ENCODE peak calls at places on chromosomes 12 and 14, in five cellular contexts. M, K, G, Z and A are unnamed samples.
A peak's percentile ranks its signal among the peaks of the same experiment; 100 is the strongest.

GRCh38 chr12:29241821-29242591 is 92.9 kb downstream of the FAR2 start:
- DNase-seq in Z (peak; percentile 35), K (peak; percentile 41), M (peak; percentile 90), G (no peak), A (peak; percentile 73)

GRCh38 chr12:122981587-122982493 is 1.4 kb downstream of the ARL6IP4 start:
- DNase-seq in G (peak; percentile 66), M (no peak), K (no peak), Z (no peak), A (no peak)

GRCh38 chr12:56687225-56688128 is 607 bp downstream of the PTGES3 start:
- DNase-seq in K (peak; percentile 77), M (no peak), Z (peak; percentile 46), G (peak; percentile 76), A (no peak)

GRCh38 chr12:24661657-24662096 is 287.2 kb downstream of the BCAT1 start:
- DNase-seq in M (peak; percentile 98), Z (no peak), K (no peak), G (peak; percentile 71), A (peak; percentile 4)

GRCh38 chr12:123938679-123939480 is 33.8 kb downstream of the CCDC92 start:
- DNase-seq in Z (peak; percentile 32), M (no peak), K (no peak), G (no peak), A (no peak)

GRCh38 chr14:90382491-90383125 is 14.2 kb upstream of the CALM1 start:
- DNase-seq in K (no peak), G (peak; percentile 87), M (peak; percentile 86), Z (peak; percentile 75), A (peak; percentile 57)

GRCh38 chr14:44149597-44149996 is 357.5 kb downstream of the FSCB start:
- DNase-seq in G (no peak), K (no peak), M (peak; percentile 13), Z (peak; percentile 68), A (no peak)

GRCh38 chr14:50944647-50945413 is 547 bp upstream of the PYGL start:
- DNase-seq in Z (no peak), G (peak; percentile 79), M (peak; percentile 33), K (peak; percentile 56), A (peak; percentile 80)

GRCh38 chr14:55481769-55482168 is 41.4 kb upstream of the TBPL2 start:
- DNase-seq in K (no peak), G (no peak), M (no peak), Z (no peak), A (no peak)

GRCh38 chr14:22524784-22525161 is 64.3 kb downstream of the DAD1 start:
- DNase-seq in M (no peak), Z (no peak), G (no peak), K (no peak), A (peak; percentile 29)

GRCh38 chr12:124032265-124032886 is 59.4 kb downstream of the ZNF664 start:
- DNase-seq in Z (peak; percentile 71), G (no peak), M (peak; percentile 79), K (no peak), A (no peak)

GRCh38 chr12:98532687-98533304 is 17.4 kb downstream of the TMPO start:
- DNase-seq in Z (peak; percentile 46), G (no peak), K (no peak), M (peak; percentile 64), A (peak; percentile 54)

GRCh38 chr12:4145990-4146859 is 127.3 kb upstream of the CCND2 start:
- DNase-seq in M (no peak), G (no peak), K (no peak), Z (no peak), A (no peak)

GRCh38 chr14:54840336-54840735 is 62.3 kb downstream of the GCH1 start:
- DNase-seq in M (no peak), K (no peak), G (no peak), Z (no peak), A (no peak)

GRCh38 chr14:67285876-67286452 is 44.7 kb downstream of the PALS1 start:
- DNase-seq in K (no peak), G (no peak), Z (peak; percentile 74), M (peak; percentile 79), A (no peak)

GRCh38 chr12:7171854-7172253 is 17.6 kb upstream of the PEX5 start:
- DNase-seq in G (no peak), M (no peak), K (no peak), Z (no peak), A (no peak)

GRCh38 chr14:31611778-31612433 is 50.7 kb downstream of the NUBPL start:
- DNase-seq in G (no peak), M (no peak), Z (no peak), K (no peak), A (no peak)

GRCh38 chr14:98175436-98175835 is 1096.6 kb downstream of the BCL11B start:
- DNase-seq in K (no peak), G (no peak), Z (no peak), M (no peak), A (no peak)

GRCh38 chr12:131117438-131118245 is 163.9 kb downstream of the ADGRD1 start:
- DNase-seq in M (no peak), G (no peak), K (no peak), Z (no peak), A (no peak)

GRCh38 chr12:131114942-131115584 is 161.4 kb downstream of the ADGRD1 start:
- DNase-seq in Z (no peak), M (no peak), K (peak; percentile 28), G (no peak), A (no peak)

GRCh38 chr12:131115766-131116165 is 162.1 kb downstream of the ADGRD1 start:
- DNase-seq in Z (no peak), K (peak; percentile 3), G (no peak), M (no peak), A (no peak)

GRCh38 chr12:131118366-131118765 is 164.7 kb downstream of the ADGRD1 start:
- DNase-seq in M (no peak), K (no peak), G (no peak), Z (no peak), A (no peak)

GRCh38 chr12:131116437-131117117 is 162.9 kb downstream of the ADGRD1 start:
- DNase-seq in K (peak; percentile 36), Z (peak; percentile 7), G (no peak), M (peak; percentile 15), A (no peak)
- TF ChIP-seq CTCF in K (peak; percentile 6), Z (peak; percentile 24), G (no peak), M (no peak), A (peak; percentile 27)

GRCh38 chr12:68199127-68199526 is 26.5 kb downstream of the IL26 start:
- DNase-seq in K (no peak), G (no peak), Z (no peak), M (no peak), A (no peak)

GRCh38 chr12:68198490-68199086 is 27.0 kb downstream of the IL26 start:
- DNase-seq in K (no peak), M (no peak), G (no peak), Z (no peak), A (no peak)

GRCh38 chr12:68200854-68201253 is 24.8 kb downstream of the IL26 start:
- DNase-seq in G (no peak), M (no peak), Z (no peak), K (no peak), A (no peak)

GRCh38 chr12:68207276-68207675 is 18.3 kb downstream of the IL26 start:
- DNase-seq in K (no peak), M (no peak), Z (no peak), G (no peak), A (no peak)

GRCh38 chr12:68203460-68203875 is 22.1 kb downstream of the IL26 start:
- DNase-seq in M (no peak), Z (no peak), K (no peak), G (no peak), A (no peak)
- H3K27me3 ChIP-seq in M (peaks cover 5% of the 10 kb centered on the region), Z (no peaks in the 10 kb centered on the region), K (no peaks in the 10 kb centered on the region), G (no peaks in the 10 kb centered on the region), A (peaks cover 75% of the 10 kb centered on the region)

GRCh38 chr12:11209098-11209497 is 22.4 kb upstream of the TAS2R42 start:
- DNase-seq in Z (peak; percentile 15), G (no peak), M (no peak), K (no peak), A (no peak)
- TF ChIP-seq CTCF in Z (no peak), G (no peak), M (no peak), K (no peak), A (peak; percentile 15)

GRCh38 chr12:107791465-107792089 is 17.1 kb downstream of the ASCL4 start:
- DNase-seq in G (no peak), Z (no peak), K (no peak), M (no peak), A (no peak)
- H3K27me3 ChIP-seq in G (no peaks in the 10 kb centered on the region), Z (peaks cover 8% of the 10 kb centered on the region), K (no peaks in the 10 kb centered on the region), M (peaks cover 2% of the 10 kb centered on the region), A (peaks cover 19% of the 10 kb centered on the region)

GRCh38 chr12:113826805-113827204 is 139.3 kb downstream of the RBM19 start:
- DNase-seq in K (no peak), G (no peak), Z (no peak), M (no peak), A (no peak)
- TF ChIP-seq CTCF in K (no peak), G (no peak), Z (peak; percentile 11), M (no peak), A (no peak)

DNA sequence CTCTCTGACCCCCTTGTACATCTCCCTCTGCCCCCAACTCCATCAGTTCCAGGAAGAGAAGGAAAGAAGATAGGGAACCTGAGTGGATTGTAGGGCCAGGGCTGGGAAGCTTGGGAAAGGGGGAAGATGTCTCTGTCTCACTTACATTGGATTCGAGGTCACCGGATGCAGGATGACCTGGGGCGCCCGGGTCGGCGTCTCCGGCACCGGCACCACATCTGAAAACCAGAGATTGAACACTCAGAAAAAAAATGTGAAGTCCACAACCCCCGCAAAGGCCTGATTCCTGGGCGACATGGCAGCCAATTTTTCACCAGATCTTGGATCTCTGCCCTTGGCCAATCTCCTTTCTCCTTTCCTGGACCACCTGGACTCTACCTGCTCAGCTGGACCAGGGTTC is 169.4 kb upstream of the NOS1 start:
- DNase-seq in Z (no peak), M (no peak), K (no peak), G (no peak), A (no peak)
- H3K27me3 ChIP-seq in Z (no peaks in the 10 kb centered on the region), M (no peaks in the 10 kb centered on the region), K (no peaks in the 10 kb centered on the region), G (no peaks in the 10 kb centered on the region), A (no peaks in the 10 kb centered on the region)

GRCh38 chr12:127363392-127363791 is 903.6 kb upstream of the TMEM132C start:
- DNase-seq in K (no peak), M (no peak), G (no peak), Z (peak; percentile 40), A (no peak)
- TF ChIP-seq CTCF in K (no peak), M (peak; percentile 10), G (no peak), Z (no peak), A (peak; percentile 45)

DNA sequence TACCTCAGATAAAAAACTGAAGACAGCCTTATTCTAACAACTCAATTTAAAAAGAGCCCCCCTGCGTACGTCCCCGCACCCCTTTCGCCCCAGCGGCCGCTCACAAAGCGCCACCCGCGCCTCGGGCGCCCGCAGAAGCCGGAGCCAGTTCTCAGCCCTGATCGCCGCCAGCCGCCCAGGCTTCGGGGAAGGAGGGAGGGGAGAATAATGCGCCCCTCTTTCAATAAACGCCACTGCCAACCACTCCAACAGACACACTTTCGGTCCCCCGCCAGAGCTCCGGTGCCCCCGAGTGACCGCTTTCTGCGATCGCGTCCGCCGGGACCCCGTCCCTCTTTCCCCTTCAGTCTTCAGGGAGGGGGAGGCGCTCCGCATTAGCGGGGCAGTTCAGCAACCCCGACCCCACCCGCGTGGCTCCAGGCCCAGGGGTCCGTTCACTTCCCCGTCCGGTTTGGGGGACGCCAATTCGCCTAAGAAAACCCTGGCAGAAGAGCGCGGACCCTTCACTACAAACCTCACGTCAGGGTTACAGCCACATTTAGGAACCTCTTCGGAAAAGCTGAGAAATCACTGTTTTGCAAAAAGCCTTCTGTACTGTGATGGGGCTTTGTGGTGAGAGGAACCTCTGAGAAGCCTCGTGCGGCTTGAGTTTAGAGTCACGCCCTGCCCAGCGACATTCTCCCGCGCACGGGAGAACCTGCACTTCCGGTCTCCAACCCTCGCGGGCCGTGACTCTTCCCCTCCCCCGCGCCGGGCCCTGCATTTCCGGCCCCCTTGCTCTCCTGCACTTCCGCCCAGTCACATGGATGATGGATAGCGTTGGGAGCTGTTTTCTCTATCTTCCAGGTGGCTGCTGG is 18.7 kb downstream of the FOXG1 start:
- DNase-seq in Z (no peak), M (no peak), G (no peak), K (no peak), A (no peak)
- H3K27me3 ChIP-seq in Z (peaks cover 99% of the 10 kb centered on the region), M (peaks cover 23% of the 10 kb centered on the region), G (no peaks in the 10 kb centered on the region), K (no peaks in the 10 kb centered on the region), A (peaks cover 69% of the 10 kb centered on the region)